ENCODE peak calls at places on chromosomes 2 and 18, in five cellular contexts. One of them, this sample, is unnamed.

GRCh38 chr18:21194871-21195771 is 46.9 kb upstream of the GREB1L start:
- DNase-seq in GM12878: no peak
- DNase-seq in K562: peak
- DNase-seq in H1: no peak
- DNase-seq in HepG2: peak
- DNase-seq in this sample: peak

GRCh38 chr2:165440367-165440766 is 29.1 kb upstream of the CSRNP3 start:
- DNase-seq in HepG2: no peak
- DNase-seq in H1: no peak
- DNase-seq in GM12878: no peak
- DNase-seq in K562: no peak
- DNase-seq in this sample: peak

GRCh38 chr18:41391616-41392610 is 563.1 kb upstream of the PIK3C3 start:
- DNase-seq in HepG2: peak
- DNase-seq in K562: no peak
- DNase-seq in H1: peak
- DNase-seq in GM12878: no peak
- DNase-seq in this sample: peak

GRCh38 chr2:238104071-238104511 is 4.0 kb downstream of the ESPNL start:
- DNase-seq in K562: no peak
- DNase-seq in GM12878: no peak
- DNase-seq in H1: peak
- DNase-seq in HepG2: no peak
- DNase-seq in this sample: no peak

GRCh38 chr2:225025917-225026571 is 16.2 kb downstream of the DOCK10 start:
- DNase-seq in K562: no peak
- DNase-seq in H1: no peak
- DNase-seq in GM12878: no peak
- DNase-seq in HepG2: no peak
- DNase-seq in this sample: no peak

GRCh38 chr2:240999001-240999791 is 778 bp downstream of the SNED1 start:
- DNase-seq in K562: no peak
- DNase-seq in H1: peak
- DNase-seq in GM12878: no peak
- DNase-seq in HepG2: no peak
- DNase-seq in this sample: peak

GRCh38 chr2:127558911-127559310 is 23.4 kb downstream of the MYO7B start:
- DNase-seq in GM12878: no peak
- DNase-seq in HepG2: no peak
- DNase-seq in H1: no peak
- DNase-seq in K562: no peak
- DNase-seq in this sample: no peak

GRCh38 chr2:1954061-1954460 is 209.7 kb upstream of the PXDN start:
- DNase-seq in HepG2: no peak
- DNase-seq in K562: no peak
- DNase-seq in GM12878: no peak
- DNase-seq in H1: no peak
- DNase-seq in this sample: no peak

GRCh38 chr2:127233710-127234109 is 13.6 kb upstream of the CYP27C1 start:
- DNase-seq in GM12878: no peak
- DNase-seq in HepG2: no peak
- DNase-seq in K562: no peak
- DNase-seq in H1: no peak
- DNase-seq in this sample: no peak

DNA sequence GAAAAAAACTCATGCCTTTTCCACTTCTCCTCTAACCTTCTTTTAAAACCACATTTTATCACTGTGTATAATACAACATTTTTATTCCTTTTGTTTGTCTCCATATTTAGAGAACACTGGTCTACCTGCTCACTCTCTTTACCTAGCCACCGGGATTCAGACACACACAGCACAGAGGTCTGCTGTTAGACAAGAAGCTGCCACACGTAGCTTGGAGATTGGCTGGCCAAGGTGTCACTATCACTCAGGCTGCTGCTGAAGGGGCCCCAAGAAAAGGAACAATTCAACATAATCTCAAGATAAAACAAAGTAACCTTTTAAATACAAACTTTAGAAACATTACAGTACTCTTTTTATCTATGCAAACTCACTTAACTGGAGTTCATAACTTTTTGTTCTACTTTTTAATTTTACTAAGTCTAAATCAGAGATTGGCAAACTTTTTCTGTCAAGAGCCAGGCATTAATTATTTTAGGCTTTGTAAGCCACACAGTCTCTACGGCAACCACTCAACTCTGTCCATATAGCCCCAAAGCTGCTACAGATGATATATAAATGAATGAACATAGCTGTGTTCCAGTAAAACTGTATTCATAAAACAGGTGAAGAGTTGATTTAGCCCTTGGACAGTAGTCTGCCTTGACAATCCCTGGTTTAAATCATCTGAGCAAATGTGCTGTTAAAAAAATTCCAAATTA is 25.8 kb downstream of the FEZ2 start:
- DNase-seq in K562: no peak
- DNase-seq in HepG2: no peak
- DNase-seq in GM12878: no peak
- DNase-seq in H1: no peak
- DNase-seq in this sample: no peak
- TF ChIP-seq GABPA in K562: no peak
- TF ChIP-seq GABPA in HepG2: no peak
- TF ChIP-seq GABPA in GM12878: no peak
- TF ChIP-seq GABPA in H1: no peak
- TF ChIP-seq GABPA in this sample: no peak

GRCh38 chr18:34926683-34927082 is 114.5 kb upstream of the MAPRE2 start:
- DNase-seq in GM12878: no peak
- DNase-seq in K562: no peak
- DNase-seq in H1: no peak
- DNase-seq in HepG2: no peak
- DNase-seq in this sample: no peak
- TF ChIP-seq JUND in GM12878: no peak
- TF ChIP-seq JUND in K562: no peak
- TF ChIP-seq JUND in H1: no peak
- TF ChIP-seq JUND in HepG2: no peak
- TF ChIP-seq JUND in this sample: no peak

DNA sequence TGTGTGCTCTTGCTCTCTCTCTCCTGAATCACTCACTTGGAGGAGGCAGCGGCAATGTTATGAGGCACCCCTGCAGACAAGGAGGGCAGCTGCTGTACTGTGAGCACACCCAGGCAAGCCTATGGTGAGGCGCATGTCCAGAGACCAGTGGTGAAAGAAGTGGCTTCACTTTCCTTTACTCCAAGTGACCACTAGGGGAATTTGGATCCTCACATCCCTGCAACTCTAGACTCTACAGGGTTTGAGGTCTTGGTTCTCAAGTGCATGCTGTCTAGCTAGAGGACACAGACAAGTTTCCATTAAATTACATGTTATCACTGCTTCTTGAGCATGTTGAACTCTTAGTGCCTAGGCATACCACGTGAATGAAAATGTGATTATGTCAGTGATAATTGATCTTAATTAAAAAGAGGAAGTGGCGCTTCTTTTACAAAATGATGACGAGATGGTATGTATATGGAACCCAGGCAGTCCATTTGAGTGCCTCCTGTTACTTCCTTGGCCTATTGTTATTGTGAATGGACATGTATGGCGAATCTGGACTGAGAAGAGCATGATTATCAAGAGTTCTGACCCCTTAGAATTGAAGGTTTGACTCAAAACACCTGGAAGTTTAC is 181.0 kb upstream of the CDH2 start:
- DNase-seq in HepG2: peak
- DNase-seq in GM12878: no peak
- DNase-seq in K562: no peak
- DNase-seq in H1: no peak
- DNase-seq in this sample: no peak
- TF ChIP-seq USF2 in HepG2: no peak
- TF ChIP-seq USF2 in GM12878: no peak
- TF ChIP-seq USF2 in K562: no peak
- TF ChIP-seq USF2 in H1: no peak
- TF ChIP-seq USF2 in this sample: no peak

DNA sequence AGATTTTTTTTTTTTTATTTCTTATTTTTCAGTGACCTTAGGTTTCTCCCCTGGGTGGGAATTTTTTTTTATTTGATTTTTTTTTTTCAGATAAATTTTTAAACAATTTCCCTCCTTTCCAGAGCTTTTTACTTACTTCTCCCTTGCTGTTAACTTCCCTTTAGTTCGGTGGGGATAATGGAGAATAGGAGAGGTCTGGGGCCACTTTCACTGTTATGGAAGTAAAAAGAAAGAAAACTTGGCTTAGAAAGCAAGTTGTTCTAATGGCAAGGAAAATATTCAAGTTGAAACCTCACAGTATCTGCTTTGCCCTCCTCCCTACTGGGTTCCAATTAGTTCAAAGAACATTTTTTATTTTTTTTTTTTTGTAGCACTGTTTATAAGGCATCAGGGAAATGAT is 537.1 kb upstream of the NXPH2 start:
- DNase-seq in K562: no peak
- DNase-seq in GM12878: no peak
- DNase-seq in H1: no peak
- DNase-seq in HepG2: no peak
- DNase-seq in this sample: no peak
- TF ChIP-seq GABPA in K562: no peak
- TF ChIP-seq GABPA in GM12878: no peak
- TF ChIP-seq GABPA in H1: no peak
- TF ChIP-seq GABPA in HepG2: no peak
- TF ChIP-seq GABPA in this sample: no peak

GRCh38 chr2:178280261-178280852 is 86.0 kb downstream of the OSBPL6 start:
- DNase-seq in HepG2: peak
- DNase-seq in GM12878: no peak
- DNase-seq in H1: no peak
- DNase-seq in K562: peak
- DNase-seq in this sample: peak

GRCh38 chr2:178279636-178280035 is 85.3 kb downstream of the OSBPL6 start:
- DNase-seq in H1: no peak
- DNase-seq in GM12878: no peak
- DNase-seq in HepG2: no peak
- DNase-seq in K562: no peak
- DNase-seq in this sample: no peak

GRCh38 chr2:178275600-178275999 is 81.3 kb downstream of the OSBPL6 start:
- DNase-seq in H1: no peak
- DNase-seq in GM12878: no peak
- DNase-seq in K562: no peak
- DNase-seq in HepG2: no peak
- DNase-seq in this sample: no peak

GRCh38 chr2:178279142-178279541 is 84.8 kb downstream of the OSBPL6 start:
- DNase-seq in HepG2: no peak
- DNase-seq in GM12878: no peak
- DNase-seq in H1: no peak
- DNase-seq in K562: no peak
- DNase-seq in this sample: no peak

DNA sequence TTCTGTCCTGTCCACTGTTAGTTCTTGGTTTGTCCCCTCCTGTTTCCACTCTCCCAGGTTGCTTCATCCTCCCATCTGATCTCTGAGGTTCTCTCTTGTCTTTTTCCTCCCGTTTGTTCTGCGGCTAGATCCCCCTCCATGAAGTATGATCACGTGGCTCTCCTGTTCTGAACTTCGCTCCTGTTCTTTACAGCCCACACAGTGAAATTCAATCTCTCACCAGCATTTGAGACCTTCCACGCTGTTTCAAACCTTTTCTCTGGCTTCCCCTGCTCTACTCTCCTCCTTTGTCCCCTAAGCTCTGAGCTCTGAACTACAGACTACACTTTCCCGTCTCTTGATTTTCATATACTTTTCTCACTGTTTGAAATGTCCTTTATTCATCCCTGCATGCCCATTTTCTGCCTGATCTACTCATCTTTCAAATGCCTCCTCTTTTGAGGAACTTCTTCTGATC is 83.5 kb downstream of the OSBPL6 start:
- DNase-seq in H1: no peak
- DNase-seq in HepG2: peak
- DNase-seq in GM12878: no peak
- DNase-seq in K562: peak
- DNase-seq in this sample: no peak
- TF ChIP-seq JUND in H1: no peak
- TF ChIP-seq JUND in HepG2: no peak
- TF ChIP-seq JUND in GM12878: no peak
- TF ChIP-seq JUND in K562: no peak
- TF ChIP-seq JUND in this sample: no peak

This sample was measured in SK-N-SH.